ENCODE peak calls at places on chromosomes 7 and 10, in seven cellular contexts. One of them, this sample, is unnamed.

GRCh38 chr7:55066938-55067337 is 48.1 kb downstream of the EGFR start:
- DNase-seq in cardiac muscle cell: no peak
- DNase-seq in neural progenitor cell: no peak
- DNase-seq in HCT116: no peak
- DNase-seq in SJCRH30: no peak
- DNase-seq in upper lobe of left lung: no peak
- DNase-seq in choroid plexus epithelial cell: no peak
- DNase-seq in this sample: no peak

GRCh38 chr10:5970527-5970926 is 6.8 kb downstream of the IL15RA start:
- DNase-seq in cardiac muscle cell: no peak
- DNase-seq in neural progenitor cell: no peak
- DNase-seq in HCT116: no peak
- DNase-seq in SJCRH30: no peak
- DNase-seq in upper lobe of left lung: no peak
- DNase-seq in choroid plexus epithelial cell: no peak
- DNase-seq in this sample: no peak

GRCh38 chr7:128876978-128877755 is 14.5 kb downstream of the ATP6V1F start:
- DNase-seq in cardiac muscle cell: no peak
- DNase-seq in neural progenitor cell: no peak
- DNase-seq in HCT116: no peak
- DNase-seq in SJCRH30: no peak
- DNase-seq in upper lobe of left lung: peak; percentile 76
- DNase-seq in choroid plexus epithelial cell: no peak
- DNase-seq in this sample: no peak

GRCh38 chr10:73092830-73093229 is 3.8 kb downstream of the P4HA1 start:
- DNase-seq in cardiac muscle cell: no peak
- DNase-seq in neural progenitor cell: no peak
- DNase-seq in HCT116: no peak
- DNase-seq in SJCRH30: no peak
- DNase-seq in upper lobe of left lung: no peak
- DNase-seq in choroid plexus epithelial cell: no peak
- DNase-seq in this sample: no peak

GRCh38 chr10:29873941-29874340 is 185.4 kb downstream of the JCAD start:
- DNase-seq in cardiac muscle cell: no peak
- DNase-seq in neural progenitor cell: no peak
- DNase-seq in HCT116: no peak
- DNase-seq in SJCRH30: no peak
- DNase-seq in upper lobe of left lung: no peak
- DNase-seq in choroid plexus epithelial cell: peak; percentile 27
- DNase-seq in this sample: no peak

GRCh38 chr10:131870831-131871672 is 29.8 kb upstream of the PPP2R2D start:
- DNase-seq in cardiac muscle cell: peak; percentile 18
- DNase-seq in neural progenitor cell: no peak
- DNase-seq in HCT116: no peak
- DNase-seq in SJCRH30: no peak
- DNase-seq in upper lobe of left lung: no peak
- DNase-seq in choroid plexus epithelial cell: peak; percentile 31
- DNase-seq in this sample: no peak

GRCh38 chr7:22872087-22872807 is 49.6 kb upstream of the TOMM7 start:
- DNase-seq in cardiac muscle cell: no peak
- DNase-seq in neural progenitor cell: no peak
- DNase-seq in HCT116: no peak
- DNase-seq in SJCRH30: no peak
- DNase-seq in upper lobe of left lung: no peak
- DNase-seq in choroid plexus epithelial cell: no peak
- DNase-seq in this sample: no peak

GRCh38 chr7:138864667-138865066 is 66.7 kb upstream of the ATP6V0A4 start:
- DNase-seq in cardiac muscle cell: no peak
- DNase-seq in neural progenitor cell: no peak
- DNase-seq in HCT116: no peak
- DNase-seq in SJCRH30: no peak
- DNase-seq in upper lobe of left lung: no peak
- DNase-seq in choroid plexus epithelial cell: peak; percentile 84
- DNase-seq in this sample: peak; percentile 71

GRCh38 chr7:42843209-42843800 is 68.6 kb downstream of the C7orf25 start:
- DNase-seq in cardiac muscle cell: peak; percentile 74
- DNase-seq in neural progenitor cell: peak; percentile 78
- DNase-seq in HCT116: peak; percentile 8
- DNase-seq in SJCRH30: peak; percentile 55
- DNase-seq in upper lobe of left lung: no peak
- DNase-seq in choroid plexus epithelial cell: peak; percentile 63
- DNase-seq in this sample: peak; percentile 51

GRCh38 chr7:33774762-33775523 is 130.4 kb upstream of the BMPER start:
- DNase-seq in cardiac muscle cell: peak; percentile 32
- DNase-seq in neural progenitor cell: no peak
- DNase-seq in HCT116: no peak
- DNase-seq in SJCRH30: peak; percentile 25
- DNase-seq in upper lobe of left lung: no peak
- DNase-seq in choroid plexus epithelial cell: peak; percentile 98
- DNase-seq in this sample: no peak

GRCh38 chr10:33039167-33039566 is 81.1 kb upstream of the ITGB1 start:
- DNase-seq in cardiac muscle cell: no peak
- DNase-seq in neural progenitor cell: no peak
- DNase-seq in HCT116: no peak
- DNase-seq in SJCRH30: no peak
- DNase-seq in upper lobe of left lung: no peak
- DNase-seq in choroid plexus epithelial cell: no peak
- DNase-seq in this sample: no peak

GRCh38 chr7:17706734-17707133 is 233.6 kb downstream of the SNX13 start:
- DNase-seq in cardiac muscle cell: peak; percentile 74
- DNase-seq in neural progenitor cell: peak; percentile 78
- DNase-seq in HCT116: peak; percentile 65
- DNase-seq in SJCRH30: peak; percentile 42
- DNase-seq in upper lobe of left lung: no peak
- DNase-seq in choroid plexus epithelial cell: peak; percentile 89
- DNase-seq in this sample: peak; percentile 80

GRCh38 chr10:119030421-119031250 is 1.1 kb downstream of the NANOS1 start:
- DNase-seq in cardiac muscle cell: peak; percentile 72
- DNase-seq in neural progenitor cell: peak; percentile 89
- DNase-seq in HCT116: peak; percentile 64
- DNase-seq in SJCRH30: peak; percentile 66
- DNase-seq in upper lobe of left lung: peak; percentile 92
- DNase-seq in choroid plexus epithelial cell: peak; percentile 63
- DNase-seq in this sample: peak; percentile 74

GRCh38 chr10:103985726-103986125 is 18.8 kb downstream of the SLK start:
- DNase-seq in cardiac muscle cell: no peak
- DNase-seq in neural progenitor cell: no peak
- DNase-seq in HCT116: no peak
- DNase-seq in SJCRH30: no peak
- DNase-seq in upper lobe of left lung: no peak
- DNase-seq in choroid plexus epithelial cell: peak; percentile 44
- DNase-seq in this sample: no peak

GRCh38 chr7:141754939-141755338 is 9.0 kb upstream of the TAS2R3 start:
- DNase-seq in cardiac muscle cell: peak; percentile 52
- DNase-seq in neural progenitor cell: peak; percentile 61
- DNase-seq in HCT116: no peak
- DNase-seq in SJCRH30: peak; percentile 13
- DNase-seq in upper lobe of left lung: no peak
- DNase-seq in choroid plexus epithelial cell: peak; percentile 46
- DNase-seq in this sample: no peak

GRCh38 chr7:137081694-137082093 is 213.2 kb downstream of the CHRM2 start:
- DNase-seq in cardiac muscle cell: peak; percentile 43
- DNase-seq in neural progenitor cell: no peak
- DNase-seq in HCT116: no peak
- DNase-seq in SJCRH30: peak; percentile 9
- DNase-seq in upper lobe of left lung: no peak
- DNase-seq in choroid plexus epithelial cell: peak; percentile 83
- DNase-seq in this sample: no peak

GRCh38 chr7:141200191-141201108 is 126.6 kb downstream of the TMEM178B start:
- DNase-seq in cardiac muscle cell: no peak
- DNase-seq in neural progenitor cell: no peak
- DNase-seq in HCT116: no peak
- DNase-seq in SJCRH30: no peak
- DNase-seq in upper lobe of left lung: no peak
- DNase-seq in choroid plexus epithelial cell: no peak
- DNase-seq in this sample: no peak

GRCh38 chr7:127751062-127751722 is 99.2 kb downstream of the SND1 start:
- DNase-seq in cardiac muscle cell: no peak
- DNase-seq in neural progenitor cell: peak; percentile 62
- DNase-seq in HCT116: no peak
- DNase-seq in SJCRH30: no peak
- DNase-seq in upper lobe of left lung: no peak
- DNase-seq in choroid plexus epithelial cell: peak; percentile 90
- DNase-seq in this sample: no peak

GRCh38 chr10:34494012-34494411 is 321.1 kb downstream of the PARD3 start:
- DNase-seq in cardiac muscle cell: no peak
- DNase-seq in neural progenitor cell: no peak
- DNase-seq in HCT116: no peak
- DNase-seq in SJCRH30: no peak
- DNase-seq in upper lobe of left lung: no peak
- DNase-seq in choroid plexus epithelial cell: peak; percentile 50
- DNase-seq in this sample: peak; percentile 68

GRCh38 chr10:45418417-45418858 is 44.4 kb downstream of the ALOX5 start:
- DNase-seq in cardiac muscle cell: no peak
- DNase-seq in neural progenitor cell: no peak
- DNase-seq in HCT116: no peak
- DNase-seq in SJCRH30: no peak
- DNase-seq in upper lobe of left lung: no peak
- DNase-seq in choroid plexus epithelial cell: no peak
- DNase-seq in this sample: no peak

GRCh38 chr7:73971315-73971700 is 56.7 kb upstream of the ELN start:
- DNase-seq in cardiac muscle cell: no peak
- DNase-seq in neural progenitor cell: no peak
- DNase-seq in HCT116: no peak
- DNase-seq in SJCRH30: no peak
- DNase-seq in upper lobe of left lung: no peak
- DNase-seq in choroid plexus epithelial cell: no peak
- DNase-seq in this sample: no peak

GRCh38 chr10:128602183-128602582 is 476.0 kb upstream of the MKI67 start:
- DNase-seq in cardiac muscle cell: no peak
- DNase-seq in neural progenitor cell: no peak
- DNase-seq in HCT116: no peak
- DNase-seq in SJCRH30: no peak
- DNase-seq in upper lobe of left lung: no peak
- DNase-seq in choroid plexus epithelial cell: no peak
- DNase-seq in this sample: no peak

GRCh38 chr7:105350906-105351305 is 37.8 kb downstream of the SRPK2 start:
- DNase-seq in cardiac muscle cell: no peak
- DNase-seq in neural progenitor cell: no peak
- DNase-seq in HCT116: no peak
- DNase-seq in SJCRH30: no peak
- DNase-seq in upper lobe of left lung: no peak
- DNase-seq in choroid plexus epithelial cell: no peak
- DNase-seq in this sample: no peak

GRCh38 chr7:105352922-105353668 is 35.6 kb downstream of the SRPK2 start:
- DNase-seq in cardiac muscle cell: no peak
- DNase-seq in neural progenitor cell: no peak
- DNase-seq in HCT116: no peak
- DNase-seq in SJCRH30: no peak
- DNase-seq in upper lobe of left lung: no peak
- DNase-seq in choroid plexus epithelial cell: peak; percentile 13
- DNase-seq in this sample: no peak

GRCh38 chr7:105354383-105354782 is 34.3 kb downstream of the SRPK2 start:
- DNase-seq in cardiac muscle cell: no peak
- DNase-seq in neural progenitor cell: no peak
- DNase-seq in HCT116: no peak
- DNase-seq in SJCRH30: no peak
- DNase-seq in upper lobe of left lung: no peak
- DNase-seq in choroid plexus epithelial cell: no peak
- DNase-seq in this sample: no peak

GRCh38 chr7:105353752-105354328 is 34.9 kb downstream of the SRPK2 start:
- DNase-seq in cardiac muscle cell: no peak
- DNase-seq in neural progenitor cell: no peak
- DNase-seq in HCT116: no peak
- DNase-seq in SJCRH30: peak; percentile 96
- DNase-seq in upper lobe of left lung: no peak
- DNase-seq in choroid plexus epithelial cell: peak; percentile 68
- DNase-seq in this sample: no peak

GRCh38 chr7:105352018-105352612 is 36.6 kb downstream of the SRPK2 start:
- DNase-seq in cardiac muscle cell: no peak
- DNase-seq in neural progenitor cell: no peak
- DNase-seq in HCT116: no peak
- DNase-seq in SJCRH30: no peak
- DNase-seq in upper lobe of left lung: no peak
- DNase-seq in choroid plexus epithelial cell: peak; percentile 94
- DNase-seq in this sample: no peak
- H3K4me3 ChIP-seq in cardiac muscle cell: no peak overlapping the region
- H3K4me3 ChIP-seq in neural progenitor cell: no peak overlapping the region
- H3K4me3 ChIP-seq in HCT116: no peak overlapping the region
- H3K4me3 ChIP-seq in SJCRH30: no peak overlapping the region
- H3K4me3 ChIP-seq in upper lobe of left lung: no peak overlapping the region
- H3K4me3 ChIP-seq in choroid plexus epithelial cell: no peak overlapping the region
- H3K4me3 ChIP-seq in this sample: no peak overlapping the region

GRCh38 chr7:102203218-102203617 is 83.5 kb upstream of the SH2B2 start:
- DNase-seq in cardiac muscle cell: no peak
- DNase-seq in neural progenitor cell: no peak
- DNase-seq in HCT116: no peak
- DNase-seq in SJCRH30: no peak
- DNase-seq in upper lobe of left lung: no peak
- DNase-seq in choroid plexus epithelial cell: no peak
- DNase-seq in this sample: no peak
- H3K4me3 ChIP-seq in cardiac muscle cell: no peak overlapping the region
- H3K4me3 ChIP-seq in neural progenitor cell: no peak overlapping the region
- H3K4me3 ChIP-seq in HCT116: no peak overlapping the region
- H3K4me3 ChIP-seq in SJCRH30: no peak overlapping the region
- H3K4me3 ChIP-seq in upper lobe of left lung: no peak overlapping the region
- H3K4me3 ChIP-seq in choroid plexus epithelial cell: no peak overlapping the region
- H3K4me3 ChIP-seq in this sample: no peak overlapping the region

GRCh38 chr10:114246679-114247305 is 7.7 kb downstream of the VWA2 start:
- DNase-seq in cardiac muscle cell: no peak
- DNase-seq in neural progenitor cell: no peak
- DNase-seq in HCT116: no peak
- DNase-seq in SJCRH30: no peak
- DNase-seq in upper lobe of left lung: no peak
- DNase-seq in choroid plexus epithelial cell: no peak
- DNase-seq in this sample: no peak
- H3K4me3 ChIP-seq in cardiac muscle cell: no peak overlapping the region
- H3K4me3 ChIP-seq in neural progenitor cell: no peak overlapping the region
- H3K4me3 ChIP-seq in HCT116: no peak overlapping the region
- H3K4me3 ChIP-seq in SJCRH30: no peak overlapping the region
- H3K4me3 ChIP-seq in upper lobe of left lung: peak overlapping the region; percentile 20
- H3K4me3 ChIP-seq in choroid plexus epithelial cell: no peak overlapping the region
- H3K4me3 ChIP-seq in this sample: no peak overlapping the region

DNA sequence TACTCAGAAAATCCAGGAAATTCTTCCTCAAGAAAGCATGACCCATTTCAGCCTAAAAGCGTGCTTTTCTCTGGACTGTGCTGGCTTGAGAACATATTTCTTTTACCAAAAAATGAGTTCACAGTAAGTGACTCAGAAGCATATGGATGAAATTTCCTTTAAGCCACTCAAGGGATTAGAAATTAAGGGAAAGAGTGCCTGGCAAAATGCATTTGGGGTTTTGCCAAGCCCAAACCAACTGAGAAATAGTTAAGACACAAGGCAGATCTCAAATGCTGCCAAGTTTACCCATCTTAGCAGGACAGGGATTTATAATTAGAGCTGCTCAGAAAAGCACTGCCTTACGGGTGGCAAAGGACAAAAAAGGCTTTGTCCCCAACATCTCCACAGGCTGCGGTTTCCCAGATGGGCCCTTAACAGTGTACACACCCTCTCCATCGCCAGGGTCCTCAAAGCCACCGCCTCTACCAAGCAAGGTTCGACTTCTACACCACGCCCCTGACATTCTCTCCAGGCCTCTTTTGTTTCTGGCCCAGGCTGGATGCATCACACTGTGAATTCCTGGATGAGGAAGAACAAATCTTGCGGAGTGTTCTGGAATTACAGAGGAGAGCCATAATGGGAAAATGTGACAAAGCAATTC is 30.1 kb upstream of the CDHR3 start:
- DNase-seq in cardiac muscle cell: no peak
- DNase-seq in neural progenitor cell: peak; percentile 53
- DNase-seq in HCT116: no peak
- DNase-seq in SJCRH30: peak; percentile 77
- DNase-seq in upper lobe of left lung: no peak
- DNase-seq in choroid plexus epithelial cell: peak; percentile 33
- DNase-seq in this sample: no peak
- H3K4me3 ChIP-seq in cardiac muscle cell: no peak overlapping the region
- H3K4me3 ChIP-seq in neural progenitor cell: no peak overlapping the region
- H3K4me3 ChIP-seq in HCT116: no peak overlapping the region
- H3K4me3 ChIP-seq in SJCRH30: no peak overlapping the region
- H3K4me3 ChIP-seq in upper lobe of left lung: no peak overlapping the region
- H3K4me3 ChIP-seq in choroid plexus epithelial cell: no peak overlapping the region
- H3K4me3 ChIP-seq in this sample: no peak overlapping the region